ENCODE peak calls at places on chromosomes 6 and 20, in four cellular contexts. One of them, this sample, is unnamed.

GRCh38 chr20:31916724-31917123 is 35.1 kb downstream of the PDRG1 start:
- DNase-seq in activated CD4-positive, alpha-beta T cell treated with anti-CD3 and anti-CD28 coated beads, Interleukin-2, amount 50 U/mL, for 1 hour: no peak
- DNase-seq in Daoy: no peak
- DNase-seq in BE2C: no peak
- DNase-seq in this sample: no peak

GRCh38 chr6:70398783-70399730 is 14.3 kb upstream of the FAM135A start:
- DNase-seq in activated CD4-positive, alpha-beta T cell treated with anti-CD3 and anti-CD28 coated beads, Interleukin-2, amount 50 U/mL, for 1 hour: no peak
- DNase-seq in Daoy: peak
- DNase-seq in BE2C: no peak
- DNase-seq in this sample: no peak

GRCh38 chr20:41497186-41497895 is 120.8 kb downstream of the CHD6 start:
- DNase-seq in activated CD4-positive, alpha-beta T cell treated with anti-CD3 and anti-CD28 coated beads, Interleukin-2, amount 50 U/mL, for 1 hour: no peak
- DNase-seq in Daoy: no peak
- DNase-seq in BE2C: no peak
- DNase-seq in this sample: no peak

GRCh38 chr6:134211297-134211696 is 106.6 kb downstream of the SGK1 start:
- DNase-seq in activated CD4-positive, alpha-beta T cell treated with anti-CD3 and anti-CD28 coated beads, Interleukin-2, amount 50 U/mL, for 1 hour: no peak
- DNase-seq in Daoy: no peak
- DNase-seq in BE2C: no peak
- DNase-seq in this sample: no peak

GRCh38 chr20:46304361-46304760 is 3.9 kb downstream of the CDH22 start:
- DNase-seq in activated CD4-positive, alpha-beta T cell treated with anti-CD3 and anti-CD28 coated beads, Interleukin-2, amount 50 U/mL, for 1 hour: no peak
- DNase-seq in Daoy: peak
- DNase-seq in BE2C: no peak
- DNase-seq in this sample: no peak

GRCh38 chr6:132246632-132247270 is 154.5 kb downstream of the MOXD1 start:
- DNase-seq in activated CD4-positive, alpha-beta T cell treated with anti-CD3 and anti-CD28 coated beads, Interleukin-2, amount 50 U/mL, for 1 hour: no peak
- DNase-seq in Daoy: no peak
- DNase-seq in BE2C: no peak
- DNase-seq in this sample: no peak

GRCh38 chr6:166960609-166960978 is 4.2 kb upstream of the RNASET2 start:
- DNase-seq in activated CD4-positive, alpha-beta T cell treated with anti-CD3 and anti-CD28 coated beads, Interleukin-2, amount 50 U/mL, for 1 hour: no peak
- DNase-seq in Daoy: no peak
- DNase-seq in BE2C: no peak
- DNase-seq in this sample: no peak

GRCh38 chr20:32991386-32991785 is 12.8 kb downstream of the SUN5 start:
- DNase-seq in activated CD4-positive, alpha-beta T cell treated with anti-CD3 and anti-CD28 coated beads, Interleukin-2, amount 50 U/mL, for 1 hour: no peak
- DNase-seq in Daoy: no peak
- DNase-seq in BE2C: no peak
- DNase-seq in this sample: no peak

GRCh38 chr6:70216767-70217166 is 86.1 kb downstream of the COL9A1 start:
- DNase-seq in activated CD4-positive, alpha-beta T cell treated with anti-CD3 and anti-CD28 coated beads, Interleukin-2, amount 50 U/mL, for 1 hour: no peak
- DNase-seq in Daoy: no peak
- DNase-seq in BE2C: no peak
- DNase-seq in this sample: no peak